ENCODE peak calls at places on chromosomes 7 and 10, in nine cellular contexts. O, H, U, T, E, S, P, B and M are unnamed samples.

GRCh38 chr7:125512373-125512772 is 582.7 kb upstream of the POT1 start:
- DNase-seq in O (no peak), H (no peak), U (no peak), T (no peak), E (no peak), S (no peak), P (no peak), B (no peak), M (no peak)

GRCh38 chr7:130360518-130360917 is 15.9 kb downstream of the CPA5 start:
- DNase-seq in O (no peak), H (no peak), U (no peak), T (no peak), E (no peak), S (no peak), P (no peak), B (no peak), M (no peak)

GRCh38 chr7:129381710-129382484 is 52.3 kb upstream of the STRIP2 start:
- DNase-seq in O (no peak), H (no peak), U (no peak), T (no peak), E (no peak), S (no peak), P (no peak), B (no peak), M (no peak)

GRCh38 chr7:105149827-105150226 is 135.8 kb downstream of the KMT2E start:
- DNase-seq in O (no peak), H (peak), U (no peak), T (no peak), E (no peak), S (no peak), P (no peak), B (no peak), M (no peak)

GRCh38 chr7:42886129-42886528 is 25.7 kb downstream of the C7orf25 start:
- DNase-seq in O (no peak), H (peak), U (no peak), T (no peak), E (no peak), S (no peak), P (no peak), B (no peak), M (no peak)

GRCh38 chr7:139635521-139636240 is 112.2 kb downstream of the CLEC2L start:
- DNase-seq in O (peak), H (no peak), U (peak), T (no peak), E (no peak), S (no peak), P (no peak), B (no peak), M (no peak)

GRCh38 chr7:147013820-147014219 is 897.2 kb downstream of the CNTNAP2 start:
- DNase-seq in O (no peak), H (peak), U (no peak), T (no peak), E (no peak), S (no peak), P (no peak), B (no peak), M (no peak)

GRCh38 chr10:49384268-49384953 is 11.5 kb downstream of the DRGX start:
- DNase-seq in O (no peak), H (no peak), U (no peak), T (no peak), E (no peak), S (no peak), P (no peak), B (no peak), M (no peak)

GRCh38 chr10:94005050-94005449 is 11.3 kb downstream of the PLCE1 start:
- DNase-seq in O (no peak), H (peak), U (no peak), T (no peak), E (no peak), S (no peak), P (no peak), B (no peak), M (no peak)

GRCh38 chr7:86792260-86792659 is 148.6 kb downstream of the GRM3 start:
- DNase-seq in O (no peak), H (no peak), U (no peak), T (no peak), E (no peak), S (no peak), P (no peak), B (no peak), M (no peak)